ENCODE peak calls at places on chromosomes 16 and 17, in seven cellular contexts. Y is cardiac fibroblast, M is lower leg skin, X is endothelial cell, R is neural crest cell, W is stomach, S is mesothelial cell of epicardium. D is an unnamed sample.

GRCh38 chr17:13031718-13032350 is 14.0 kb upstream of the ELAC2 start:
- DNase-seq in Y (peak; percentile 73), M (peak; percentile 25), X (peak; percentile 46), R (peak; percentile 45), W (peak; percentile 53), S (peak; percentile 45), D (peak; percentile 26)

GRCh38 chr17:7497228-7497627 is 13.1 kb downstream of the POLR2A start:
- DNase-seq in Y (no peak), M (no peak), X (no peak), R (no peak), W (no peak), S (no peak), D (no peak)

GRCh38 chr17:48995871-48996695 is 1.1 kb upstream of the IGF2BP1 start:
- DNase-seq in Y (no peak), M (no peak), X (peak; percentile 93), R (peak; percentile 85), W (no peak), S (peak; percentile 88), D (peak; percentile 87)

GRCh38 chr17:7794063-7794663 is 39.9 kb upstream of the KDM6B start:
- DNase-seq in Y (no peak), M (no peak), X (no peak), R (no peak), W (no peak), S (no peak), D (no peak)

GRCh38 chr16:56672761-56673536 is 3.3 kb downstream of the MT1H start:
- DNase-seq in Y (no peak), M (no peak), X (no peak), R (no peak), W (no peak), S (no peak), D (no peak)

GRCh38 chr16:24018485-24018884 is 182.7 kb downstream of the PRKCB start:
- DNase-seq in Y (no peak), M (no peak), X (no peak), R (no peak), W (no peak), S (no peak), D (no peak)

GRCh38 chr17:49687878-49688491 is 10.1 kb upstream of the SPOP start:
- DNase-seq in Y (peak; percentile 71), M (no peak), X (peak; percentile 36), R (no peak), W (no peak), S (no peak), D (no peak)

GRCh38 chr17:83124871-83125514 is 45.6 kb downstream of the METRNL start:
- DNase-seq in Y (no peak), M (no peak), X (no peak), R (no peak), W (no peak), S (no peak), D (no peak)

GRCh38 chr16:14669776-14670175 is 24.3 kb downstream of the PLA2G10 start:
- DNase-seq in Y (no peak), M (peak; percentile 16), X (no peak), R (no peak), W (peak; percentile 91), S (no peak), D (no peak)

GRCh38 chr17:59513934-59514841 is 51.2 kb upstream of the DHX40 start:
- DNase-seq in Y (peak; percentile 85), M (peak; percentile 74), X (no peak), R (no peak), W (peak; percentile 82), S (peak; percentile 74), D (no peak)

GRCh38 chr16:70437017-70437581 is 1.8 kb downstream of the ST3GAL2 start:
- DNase-seq in Y (peak; percentile 66), M (no peak), X (no peak), R (no peak), W (no peak), S (peak; percentile 69), D (no peak)

GRCh38 chr17:68356520-68356919 is 65.2 kb downstream of the ARSG start:
- DNase-seq in Y (no peak), M (no peak), X (no peak), R (no peak), W (no peak), S (no peak), D (no peak)

GRCh38 chr17:30378191-30378796 is 433 bp upstream of the CPD start:
- DNase-seq in Y (no peak), M (no peak), X (peak; percentile 28), R (peak; percentile 29), W (peak; percentile 40), S (no peak), D (no peak)

GRCh38 chr17:28388106-28388505 is 16.6 kb downstream of the SARM1 start:
- DNase-seq in Y (no peak), M (no peak), X (no peak), R (no peak), W (no peak), S (no peak), D (no peak)

GRCh38 chr16:1740234-1740633 is 31.1 kb downstream of the NME3 start:
- DNase-seq in Y (no peak), M (no peak), X (no peak), R (no peak), W (no peak), S (no peak), D (no peak)

GRCh38 chr17:8466873-8467272 is 31.2 kb downstream of the NDEL1 start:
- DNase-seq in Y (no peak), M (no peak), X (no peak), R (no peak), W (no peak), S (no peak), D (no peak)

GRCh38 chr16:2894231-2894630 is 11.2 kb downstream of the FLYWCH2 start:
- DNase-seq in Y (no peak), M (no peak), X (no peak), R (no peak), W (no peak), S (no peak), D (no peak)

GRCh38 chr16:50011707-50012106 is 13.3 kb upstream of the CNEP1R1 start:
- DNase-seq in Y (peak; percentile 36), M (no peak), X (no peak), R (no peak), W (no peak), S (no peak), D (no peak)

GRCh38 chr17:70119961-70120360 is 44.9 kb downstream of the KCNJ16 start:
- DNase-seq in Y (peak; percentile 32), M (no peak), X (no peak), R (no peak), W (no peak), S (no peak), D (no peak)

GRCh38 chr16:14302031-14302398 is 230.9 kb downstream of the MRTFB start:
- DNase-seq in Y (peak; percentile 58), M (no peak), X (peak; percentile 32), R (no peak), W (peak; percentile 62), S (no peak), D (no peak)

GRCh38 chr16:6012716-6013115 is 915.1 kb upstream of the EEF2KMT start:
- DNase-seq in Y (no peak), M (no peak), X (no peak), R (no peak), W (no peak), S (no peak), D (no peak)

GRCh38 chr17:9890124-9890523 is 14.9 kb downstream of the RCVRN start:
- DNase-seq in Y (no peak), M (no peak), X (peak; percentile 67), R (peak; percentile 21), W (no peak), S (no peak), D (peak; percentile 20)
- TF ChIP-seq CTCF in Y (no peak), M (no peak), X (peak; percentile 81), R (peak; percentile 61), W (peak; percentile 26), S (peak; percentile 54), D (peak; percentile 63)

GRCh38 chr17:56652608-56653007 is 59.1 kb downstream of the NOG start:
- DNase-seq in Y (no peak), M (no peak), X (no peak), R (no peak), W (no peak), S (no peak), D (no peak)
- TF ChIP-seq CTCF in Y (no peak), M (no peak), X (no peak), R (no peak), W (no peak), S (no peak), D (no peak)

DNA sequence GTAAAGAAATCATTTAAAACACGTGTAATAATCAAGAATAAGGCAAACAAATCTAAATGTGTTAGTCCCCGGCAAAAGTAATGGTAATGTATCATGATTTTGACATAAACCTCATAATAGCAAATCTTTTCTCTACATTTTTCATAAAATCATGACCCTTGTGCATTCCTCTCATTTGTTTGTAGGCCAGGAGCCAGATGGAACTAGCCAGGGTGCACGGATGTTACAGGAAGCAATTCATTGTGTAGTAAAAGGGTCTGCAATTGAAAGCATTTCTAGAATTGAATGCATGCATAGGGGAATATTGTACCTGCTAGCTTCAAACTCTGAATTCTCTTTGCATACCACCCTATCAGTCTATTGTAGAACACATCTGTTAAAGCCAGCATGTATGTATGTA is 66.6 kb downstream of the CNTNAP4 start:
- DNase-seq in Y (no peak), M (no peak), X (no peak), R (no peak), W (no peak), S (no peak), D (no peak)
- TF ChIP-seq CTCF in Y (no peak), M (no peak), X (no peak), R (no peak), W (no peak), S (no peak), D (no peak)

GRCh38 chr17:75861927-75862317 is 6.8 kb upstream of the WBP2 start:
- DNase-seq in Y (peak; percentile 35), M (peak; percentile 73), X (no peak), R (no peak), W (no peak), S (no peak), D (no peak)
- TF ChIP-seq CTCF in Y (no peak), M (no peak), X (no peak), R (no peak), W (no peak), S (no peak), D (no peak)

DNA sequence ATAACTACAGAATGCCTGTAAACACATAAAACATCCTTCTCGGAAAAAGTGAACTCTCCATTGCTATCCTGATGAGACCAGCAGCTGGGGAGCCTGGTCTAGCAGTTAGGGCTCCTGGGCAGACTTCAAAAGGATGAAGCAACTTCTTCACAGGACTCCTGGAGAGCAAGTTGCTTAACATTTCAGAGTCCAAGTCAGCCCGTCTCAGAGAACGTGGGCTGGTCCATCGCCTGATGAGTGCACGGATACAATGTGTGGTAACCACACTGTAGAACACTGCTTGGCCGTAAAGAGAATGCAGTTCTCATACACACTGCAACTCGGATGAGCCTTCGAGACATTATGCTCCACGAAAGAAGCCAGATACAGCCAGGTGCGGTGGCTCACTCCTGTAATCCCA is 52.7 kb downstream of the TMEM235 start:
- DNase-seq in Y (peak; percentile 52), M (no peak), X (no peak), R (no peak), W (no peak), S (no peak), D (no peak)
- TF ChIP-seq CTCF in Y (no peak), M (no peak), X (no peak), R (no peak), W (no peak), S (no peak), D (no peak)